ENCODE peak calls at places on chromosomes 2 and 18, in nine cellular contexts. A, U, M, L, N, I, T, Z and O are unnamed samples.
A peak's percentile ranks its signal among the peaks of the same experiment; 100 is the strongest.

GRCh38 chr2:111950241-111950640 is 51.8 kb downstream of the MERTK start:
- DNase-seq in A (no peak), U (no peak), M (no peak), L (no peak), N (no peak), I (no peak), T (no peak), Z (no peak), O (no peak)

GRCh38 chr18:23668731-23669130 is 6.0 kb upstream of the ANKRD29 start:
- DNase-seq in A (no peak), U (no peak), M (no peak), L (no peak), N (no peak), I (no peak), T (no peak), Z (no peak), O (no peak)

GRCh38 chr2:207288628-207289027 is 122.9 kb upstream of the KLF7 start:
- DNase-seq in A (no peak), U (no peak), M (no peak), L (no peak), N (no peak), I (no peak), T (no peak), Z (peak; percentile 32), O (no peak)

GRCh38 chr2:45006041-45006941 is 3.0 kb downstream of the SIX2 start:
- DNase-seq in A (no peak), U (no peak), M (no peak), L (no peak), N (no peak), I (no peak), T (no peak), Z (no peak), O (no peak)

GRCh38 chr2:215965532-215966152 is 47.7 kb downstream of the MREG start:
- DNase-seq in A (no peak), U (no peak), M (no peak), L (no peak), N (no peak), I (no peak), T (no peak), Z (no peak), O (no peak)

GRCh38 chr18:48321586-48321985 is 87.6 kb downstream of the ZBTB7C start:
- DNase-seq in A (no peak), U (no peak), M (no peak), L (no peak), N (no peak), I (no peak), T (no peak), Z (no peak), O (no peak)

GRCh38 chr2:73291093-73291460 is 2.3 kb downstream of the EGR4 start:
- DNase-seq in A (peak; percentile 36), U (peak; percentile 21), M (no peak), L (peak; percentile 79), N (peak; percentile 24), I (peak; percentile 55), T (peak; percentile 70), Z (peak; percentile 74), O (peak; percentile 20)

GRCh38 chr2:178506524-178506923 is 26.3 kb downstream of the PLEKHA3 start:
- DNase-seq in A (no peak), U (no peak), M (no peak), L (no peak), N (no peak), I (no peak), T (no peak), Z (no peak), O (no peak)

GRCh38 chr2:142131016-142131714 is at the start of gene LRP1B:
- DNase-seq in A (peak; percentile 43), U (peak; percentile 46), M (no peak), L (peak; percentile 48), N (no peak), I (peak; percentile 45), T (peak; percentile 35), Z (peak; percentile 21), O (no peak)

GRCh38 chr2:166651991-166652390 is 157.9 kb upstream of the SCN7A start:
- DNase-seq in A (no peak), U (no peak), M (no peak), L (no peak), N (no peak), I (no peak), T (no peak), Z (no peak), O (no peak)

GRCh38 chr2:121999273-121999672 is 243.8 kb downstream of the TSN start:
- DNase-seq in A (peak; percentile 22), U (peak; percentile 10), M (no peak), L (peak; percentile 97), N (peak; percentile 80), I (peak; percentile 65), T (peak; percentile 9), Z (no peak), O (peak; percentile 97)